ENCODE peak calls at places on chromosomes 11 and 22, in nine cellular contexts. O is choroid plexus epithelial cell, I is spleen, D is cardiac muscle cell, M is tibial artery, V is kidney epithelial cell, N is Caco-2, X is tibial nerve, S is neural progenitor cell. Q is an unnamed sample.

GRCh38 chr11:69950120-69950519 is 128.0 kb upstream of the ANO1 start:
- DNase-seq in I (peak), D (no peak), V (no peak), O (peak), S (peak), X (no peak), N (peak), M (no peak), Q (no peak)

GRCh38 chr11:70019576-70020011 is 58.5 kb upstream of the ANO1 start:
- DNase-seq in I (peak), D (no peak), S (no peak), O (no peak), M (no peak), N (no peak), V (no peak), X (no peak), Q (peak)

GRCh38 chr22:35630387-35630793 is 13.3 kb upstream of the MB start:
- DNase-seq in X (no peak), O (peak), V (no peak), I (peak), M (no peak), S (peak), D (peak), N (peak), Q (no peak)

GRCh38 chr22:43213962-43214361 is 27.0 kb upstream of the TTLL12 start:
- DNase-seq in V (no peak), O (no peak), D (no peak), M (no peak), N (no peak), S (no peak), I (no peak), X (no peak), Q (no peak)

GRCh38 chr11:70824590-70825300 is 426.4 kb downstream of the CTTN start:
- DNase-seq in M (no peak), I (no peak), V (no peak), X (no peak), S (peak), O (no peak), N (no peak), D (no peak), Q (no peak)

GRCh38 chr22:50729391-50730012 is 8.5 kb upstream of the ACR start:
- DNase-seq in I (peak), N (no peak), M (peak), D (no peak), X (peak), V (no peak), O (no peak), S (no peak), Q (no peak)

GRCh38 chr11:68832476-68833176 is 9.1 kb downstream of the CPT1A start:
- DNase-seq in S (no peak), D (no peak), I (no peak), M (no peak), O (no peak), X (no peak), N (no peak), V (no peak), Q (no peak)

GRCh38 chr11:115054541-115055538 is 376.5 kb downstream of the NXPE2 start:
- DNase-seq in V (no peak), S (no peak), N (no peak), D (no peak), O (no peak), M (no peak), X (no peak), I (no peak), Q (no peak)

GRCh38 chr11:2929511-2929879 is 275 bp upstream of the PHLDA2 start:
- DNase-seq in N (peak), O (peak), V (no peak), I (peak), M (peak), D (no peak), X (no peak), S (peak), Q (no peak)

GRCh38 chr11:73143126-73143838 is 1.2 kb upstream of the FCHSD2 start:
- DNase-seq in O (peak), M (no peak), D (peak), X (no peak), N (peak), S (peak), I (no peak), V (peak), Q (no peak)

GRCh38 chr11:88508558-88508807 is 170.9 kb upstream of the CTSC start:
- DNase-seq in S (no peak), I (peak), O (no peak), M (no peak), X (no peak), V (no peak), D (peak), N (no peak), Q (no peak)

GRCh38 chr22:22556995-22557925 is 1.8 kb downstream of the PRAME start:
- DNase-seq in X (no peak), O (no peak), N (no peak), V (no peak), I (no peak), M (no peak), D (no peak), S (no peak), Q (no peak)

GRCh38 chr11:105706025-105706530 is 96.2 kb downstream of the GRIA4 start:
- DNase-seq in O (no peak), X (no peak), D (no peak), M (no peak), I (no peak), S (no peak), V (no peak), N (no peak), Q (no peak)

GRCh38 chr11:30313580-30313979 is 9.3 kb upstream of the ARL14EP start:
- DNase-seq in N (no peak), S (no peak), D (no peak), V (no peak), I (no peak), O (no peak), X (no peak), M (no peak), Q (no peak)

GRCh38 chr11:86497310-86497709 is 122.6 kb downstream of the CCDC81 start:
- DNase-seq in O (peak), M (no peak), X (no peak), I (no peak), N (no peak), S (no peak), D (no peak), V (peak), Q (no peak)

GRCh38 chr11:119664701-119665420 is 64.1 kb downstream of the NECTIN1 start:
- DNase-seq in I (no peak), V (no peak), X (no peak), O (no peak), M (no peak), N (no peak), D (no peak), S (no peak), Q (no peak)

GRCh38 chr11:38791346-38791961 is 2193.4 kb upstream of the RAG2 start:
- DNase-seq in O (peak), I (no peak), D (peak), M (no peak), X (no peak), N (peak), V (peak), S (peak), Q (peak)

GRCh38 chr11:131129474-131129873 is 213.2 kb upstream of the SNX19 start:
- DNase-seq in S (no peak), V (no peak), N (no peak), D (no peak), O (no peak), M (no peak), X (no peak), I (no peak), Q (no peak)

GRCh38 chr22:23255506-23255905 is 75.2 kb downstream of the BCR start:
- DNase-seq in V (no peak), M (no peak), I (no peak), N (no peak), O (no peak), S (no peak), X (no peak), D (no peak), Q (no peak)

GRCh38 chr22:45879552-45879949 is 97.4 kb downstream of the WNT7B start:
- DNase-seq in O (no peak), I (peak), N (no peak), X (no peak), D (no peak), S (no peak), M (no peak), V (no peak), Q (no peak)

GRCh38 chr11:125429174-125429707 is 66.8 kb downstream of the FEZ1 start:
- DNase-seq in D (peak), O (peak), V (no peak), I (no peak), S (peak), N (peak), X (no peak), M (peak), Q (no peak)

GRCh38 chr11:14022821-14023220 is 60.3 kb downstream of the SPON1 start:
- DNase-seq in D (no peak), S (no peak), N (no peak), X (no peak), M (no peak), V (no peak), O (no peak), I (no peak), Q (no peak)

GRCh38 chr11:118689852-118690552 is 10.6 kb upstream of the TREH start:
- DNase-seq in V (peak), N (peak), I (peak), M (peak), X (peak), O (peak), S (peak), D (peak), Q (peak)

GRCh38 chr22:39527481-39527961 is 5.0 kb downstream of the RPS19BP1 start:
- DNase-seq in O (peak), V (no peak), X (no peak), D (no peak), M (no peak), I (no peak), N (peak), S (no peak), Q (no peak)

GRCh38 chr22:49632199-49633009 is 195.3 kb downstream of the BRD1 start:
- DNase-seq in V (no peak), S (peak), X (no peak), I (no peak), D (peak), O (peak), M (no peak), N (peak), Q (no peak)

GRCh38 chr11:30914143-30914762 is 328.1 kb upstream of the MPPED2 start:
- DNase-seq in I (peak), V (peak), S (peak), X (no peak), O (peak), D (peak), N (peak), M (peak), Q (no peak)

GRCh38 chr11:57224537-57224936 is 12.5 kb downstream of the APLNR start:
- DNase-seq in O (peak), D (no peak), I (no peak), N (no peak), S (no peak), V (no peak), M (no peak), X (no peak), Q (no peak)

GRCh38 chr11:1151366-1152315 is 6.1 kb upstream of the MUC5AC start:
- DNase-seq in X (no peak), N (no peak), D (no peak), O (no peak), M (no peak), S (no peak), V (no peak), I (peak), Q (no peak)

GRCh38 chr11:9838229-9838628 is 174.4 kb downstream of the SWAP70 start:
- DNase-seq in V (no peak), I (no peak), O (peak), X (no peak), D (no peak), S (no peak), N (no peak), M (no peak), Q (no peak)

GRCh38 chr22:24592846-24593809 is at the start of gene LRRC75B:
- DNase-seq in I (peak), X (peak), N (peak), O (peak), V (no peak), M (peak), S (peak), D (peak), Q (peak)

GRCh38 chr11:30143098-30143705 is 87.6 kb upstream of the FSHB start:
- DNase-seq in S (peak), M (no peak), D (peak), O (peak), V (no peak), N (peak), X (no peak), I (no peak), Q (no peak)

GRCh38 chr11:7516488-7516887 is 2.7 kb downstream of the PPFIBP2 start:
- DNase-seq in O (no peak), M (no peak), V (no peak), N (no peak), S (no peak), I (no peak), X (no peak), D (no peak), Q (no peak)

GRCh38 chr22:48367731-48368130 is 1459.9 kb downstream of the BRD1 start:
- DNase-seq in S (no peak), N (no peak), I (no peak), D (no peak), V (no peak), X (no peak), M (no peak), O (no peak), Q (no peak)

GRCh38 chr22:41857160-41857859 is 24.4 kb downstream of the SREBF2 start:
- DNase-seq in N (peak), I (no peak), D (peak), O (peak), V (no peak), X (no peak), M (peak), S (peak), Q (no peak)

GRCh38 chr11:65416341-65417185 is 6.0 kb upstream of the NEAT1 start:
- DNase-seq in V (no peak), M (peak), N (peak), I (peak), S (peak), X (peak), D (peak), O (peak), Q (no peak)

GRCh38 chr11:15493921-15494630 is 379.4 kb downstream of the INSC start:
- DNase-seq in M (no peak), I (no peak), N (no peak), X (no peak), V (peak), O (no peak), S (no peak), D (no peak), Q (no peak)

GRCh38 chr11:63869171-63869591 is 30.3 kb downstream of the MARK2 start:
- DNase-seq in O (no peak), M (no peak), N (no peak), X (no peak), S (no peak), I (no peak), D (no peak), V (no peak), Q (no peak)

GRCh38 chr11:62931501-62932278 is 10.5 kb upstream of the CHRM1 start:
- DNase-seq in I (no peak), O (no peak), X (no peak), D (no peak), N (no peak), M (no peak), V (no peak), S (no peak), Q (no peak)

GRCh38 chr11:117593065-117593464 is 204.0 kb downstream of the DSCAML1 start:
- DNase-seq in V (no peak), M (no peak), D (no peak), O (no peak), N (no peak), I (no peak), S (no peak), X (no peak), Q (no peak)

GRCh38 chr11:117597083-117597482 is 199.9 kb downstream of the DSCAML1 start:
- DNase-seq in I (no peak), V (no peak), X (no peak), S (peak), O (peak), D (peak), M (no peak), N (peak), Q (no peak)

GRCh38 chr11:117600261-117600783 is 196.7 kb downstream of the DSCAML1 start:
- DNase-seq in N (no peak), O (no peak), M (no peak), S (peak), D (no peak), I (no peak), X (no peak), V (no peak), Q (no peak)

GRCh38 chr11:117591316-117592039 is 205.5 kb downstream of the DSCAML1 start:
- DNase-seq in M (no peak), O (no peak), I (no peak), X (no peak), S (no peak), D (no peak), N (no peak), V (no peak), Q (no peak)

DNA sequence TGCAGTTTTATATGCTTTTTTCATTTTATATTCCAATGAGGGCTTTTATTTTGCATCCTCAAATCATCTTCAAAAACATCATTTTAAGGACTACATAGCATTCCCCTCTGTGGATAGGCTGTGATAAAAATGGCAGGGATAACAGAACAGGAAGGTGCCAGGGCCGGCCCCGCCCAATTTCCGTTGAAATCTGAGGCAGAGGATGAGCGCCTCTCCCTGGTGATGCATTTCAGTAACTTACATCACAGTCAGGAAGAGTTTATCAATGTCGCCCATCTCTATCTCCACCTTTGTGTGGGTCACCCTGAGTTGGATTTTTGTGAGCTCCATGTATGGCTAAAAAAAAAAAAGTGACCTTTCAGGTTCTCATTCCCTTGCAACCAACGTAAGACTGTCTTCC is 201.6 kb downstream of the DSCAML1 start:
- DNase-seq in X (no peak), D (no peak), I (no peak), M (no peak), O (no peak), S (no peak), V (no peak), N (no peak), Q (no peak)
- TF ChIP-seq CTCF in X (no peak), D (no peak), I (no peak), M (no peak), O (no peak), S (peak), V (no peak), N (no peak), Q (no peak)

DNA sequence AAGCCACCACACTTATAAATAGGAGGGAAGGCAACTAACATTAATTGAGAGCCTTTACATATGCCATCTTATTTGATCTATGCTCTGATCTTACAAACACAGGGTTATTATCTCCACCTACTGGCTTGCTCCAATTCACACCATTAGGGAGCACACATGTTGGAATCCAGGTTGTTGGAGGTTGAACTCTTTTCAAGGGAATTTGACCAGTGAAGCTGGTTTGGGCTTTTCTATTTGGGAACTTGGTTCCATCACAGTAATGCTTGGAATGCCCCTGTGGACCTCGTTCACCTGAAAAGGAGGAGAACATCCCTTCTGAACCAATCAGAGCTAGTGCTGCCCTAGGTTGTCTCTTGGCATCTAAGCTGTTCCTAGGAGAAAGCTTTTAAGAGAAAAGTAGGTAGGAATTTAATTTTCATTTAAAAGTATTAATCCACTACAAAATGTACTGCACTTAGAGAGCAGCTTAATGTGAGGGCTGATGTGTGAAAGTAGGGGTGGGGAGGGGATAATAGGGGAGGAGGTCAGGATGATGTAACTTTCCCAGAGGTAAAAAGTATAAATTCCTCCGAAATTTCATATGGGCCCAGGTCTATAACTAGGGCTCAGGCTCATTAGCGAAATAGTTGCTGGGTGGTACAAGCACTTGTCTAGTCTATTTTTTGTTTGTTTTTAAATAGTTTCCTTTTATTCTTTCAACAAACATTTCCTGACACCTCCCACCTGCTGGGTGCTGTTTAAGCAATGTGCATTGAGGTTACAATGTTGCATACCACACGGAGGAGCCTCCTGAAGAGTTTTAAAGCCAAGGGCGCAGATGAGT is 7.6 kb upstream of the MICAL2 start:
- DNase-seq in N (no peak), V (no peak), D (no peak), I (no peak), X (no peak), M (no peak), O (peak), S (no peak), Q (no peak)
- TF ChIP-seq CTCF in N (no peak), V (no peak), D (no peak), I (no peak), X (no peak), M (no peak), O (peak), S (no peak), Q (no peak)

GRCh38 chr11:112583246-112583893 is 322.7 kb upstream of the PLET1 start:
- DNase-seq in V (no peak), N (no peak), D (no peak), S (no peak), X (no peak), O (no peak), I (no peak), M (no peak), Q (no peak)

GRCh38 chr11:112587664-112588063 is 327.0 kb upstream of the PLET1 start:
- DNase-seq in X (no peak), O (no peak), S (no peak), I (no peak), M (no peak), N (no peak), V (no peak), D (no peak), Q (no peak)

GRCh38 chr11:112581747-112582146 is 321.1 kb upstream of the PLET1 start:
- DNase-seq in S (no peak), X (no peak), N (no peak), I (no peak), O (no peak), V (no peak), M (no peak), D (no peak), Q (no peak)

GRCh38 chr11:112582366-112582765 is 321.7 kb upstream of the PLET1 start:
- DNase-seq in D (no peak), V (no peak), M (no peak), O (no peak), N (no peak), I (no peak), X (no peak), S (no peak), Q (no peak)

DNA sequence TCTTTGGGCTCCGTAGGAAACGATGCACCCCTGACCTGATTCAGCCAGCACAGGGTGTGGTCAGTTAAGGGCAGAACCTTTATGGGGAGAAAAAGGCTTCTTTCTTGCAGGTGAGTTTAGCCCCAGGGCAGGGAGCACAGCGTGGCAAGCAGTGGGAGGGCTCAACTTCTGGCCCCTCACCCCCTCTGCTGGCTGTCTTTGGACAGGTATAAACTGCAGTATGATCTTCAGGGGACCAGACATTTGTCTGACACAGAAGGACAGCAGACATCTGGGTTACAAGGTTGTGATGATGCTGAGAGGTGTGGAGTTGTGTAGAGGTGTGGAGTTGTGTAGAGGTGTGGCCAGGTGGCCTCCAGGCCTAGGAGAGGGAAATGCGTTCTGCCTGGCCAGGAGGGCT is 324.0 kb upstream of the PLET1 start:
- DNase-seq in V (no peak), X (no peak), O (peak), I (no peak), N (peak), S (peak), M (no peak), D (peak), Q (no peak)
- TF ChIP-seq CTCF in V (peak), X (no peak), O (peak), I (no peak), N (peak), S (peak), M (no peak), D (peak), Q (no peak)

GRCh38 chr22:30245985-30246901 is at the start of gene LIF:
- DNase-seq in V (no peak), N (peak), S (peak), I (peak), X (no peak), M (no peak), O (peak), D (peak), Q (no peak)
- TF ChIP-seq CTCF in V (no peak), N (peak), S (peak), I (peak), X (no peak), M (no peak), O (no peak), D (peak), Q (peak)